ENCODE peak calls at places on chromosomes 7 and 10, in four cellular contexts. L, Z, R and G are unnamed samples.

GRCh38 chr10:119352042-119352441 is 144.7 kb downstream of the GRK5 start:
- DNase-seq in L (no peak), Z (no peak), R (no peak), G (no peak)

GRCh38 chr7:20164420-20165145 is 52.6 kb downstream of the MACC1 start:
- DNase-seq in L (no peak), Z (no peak), R (no peak), G (no peak)

GRCh38 chr7:142602756-142603155 is 146.5 kb upstream of the PRSS1 start:
- DNase-seq in L (no peak), Z (no peak), R (no peak), G (no peak)

GRCh38 chr10:85557706-85558105 is 808.9 kb downstream of the GRID1 start:
- DNase-seq in L (no peak), Z (no peak), R (no peak), G (no peak)

GRCh38 chr7:2299131-2299829 is 15.0 kb downstream of the SNX8 start:
- DNase-seq in L (no peak), Z (no peak), R (peak; percentile 66), G (no peak)

GRCh38 chr10:5615263-5615820 is 51.1 kb downstream of the ASB13 start:
- DNase-seq in L (no peak), Z (no peak), R (no peak), G (no peak)

GRCh38 chr10:6114758-6115410 is 26.1 kb downstream of the RBM17 start:
- DNase-seq in L (peak; percentile 50), Z (no peak), R (peak; percentile 67), G (no peak)

GRCh38 chr7:79320741-79321473 is 132.6 kb downstream of the MAGI2 start:
- DNase-seq in L (no peak), Z (no peak), R (no peak), G (no peak)

GRCh38 chr10:102646610-102647432 is 2.5 kb downstream of the TRIM8 start:
- DNase-seq in L (no peak), Z (no peak), R (no peak), G (peak; percentile 52)

GRCh38 chr7:155464183-155464582 is 6.3 kb downstream of the EN2 start:
- DNase-seq in L (no peak), Z (no peak), R (no peak), G (no peak)

GRCh38 chr10:43076876-43077420 is at the start of gene RET:
- DNase-seq in L (no peak), Z (peak; percentile 65), R (no peak), G (no peak)

GRCh38 chr10:19816420-19817250 is at the start of gene PLXDC2:
- DNase-seq in L (no peak), Z (peak; percentile 44), R (peak; percentile 58), G (no peak)

GRCh38 chr7:825386-825785 is 6.9 kb upstream of the SUN1 start:
- DNase-seq in L (no peak), Z (no peak), R (no peak), G (no peak)

GRCh38 chr10:86759073-86759672 is 2.8 kb downstream of the BMPR1A start:
- DNase-seq in L (no peak), Z (no peak), R (no peak), G (no peak)

GRCh38 chr7:50681451-50682045 is 101.1 kb downstream of the GRB10 start:
- DNase-seq in L (no peak), Z (no peak), R (no peak), G (no peak)

GRCh38 chr7:50596484-50596883 is 31.3 kb upstream of the DDC start:
- DNase-seq in L (no peak), Z (no peak), R (no peak), G (no peak)

GRCh38 chr10:131119626-131120355 is 191.7 kb downstream of the TCERG1L start:
- DNase-seq in L (no peak), Z (no peak), R (no peak), G (no peak)

GRCh38 chr10:3091346-3091787 is 24.0 kb downstream of the PFKP start:
- DNase-seq in L (no peak), Z (no peak), R (no peak), G (no peak)

GRCh38 chr7:831596-832291 is 532 bp upstream of the SUN1 start:
- DNase-seq in L (peak; percentile 80), Z (no peak), R (no peak), G (no peak)

GRCh38 chr10:70932415-70933196 is 44.2 kb upstream of the PCBD1 start:
- DNase-seq in L (peak; percentile 30), Z (no peak), R (no peak), G (no peak)

GRCh38 chr7:19353158-19353557 is 207.9 kb upstream of the FERD3L start:
- DNase-seq in L (no peak), Z (no peak), R (no peak), G (no peak)

GRCh38 chr7:18541189-18541870 is 45.8 kb downstream of the HDAC9 start:
- DNase-seq in L (peak; percentile 14), Z (no peak), R (no peak), G (no peak)

GRCh38 chr7:68186072-68186471 is 1189.4 kb downstream of the TYW1 start:
- DNase-seq in L (no peak), Z (no peak), R (no peak), G (no peak)

GRCh38 chr7:150420987-150421674 is 29.3 kb upstream of the GIMAP8 start:
- DNase-seq in L (peak; percentile 66), Z (peak; percentile 75), R (peak; percentile 96), G (peak; percentile 77)

GRCh38 chr7:11648104-11648503 is 183.9 kb downstream of the THSD7A start:
- DNase-seq in L (no peak), Z (no peak), R (no peak), G (no peak)

GRCh38 chr7:77326131-77326530 is 90.0 kb downstream of the GSAP start:
- DNase-seq in L (no peak), Z (no peak), R (no peak), G (no peak)

GRCh38 chr7:77258593-77258992 is 59.0 kb upstream of the FGL2 start:
- DNase-seq in L (no peak), Z (no peak), R (no peak), G (no peak)

GRCh38 chr7:151351027-151351426 is 9.4 kb downstream of the NUB1 start:
- DNase-seq in L (no peak), Z (no peak), R (peak; percentile 63), G (no peak)

GRCh38 chr7:41437257-41438196 is 265.4 kb downstream of the INHBA start:
- DNase-seq in L (no peak), Z (no peak), R (no peak), G (no peak)

GRCh38 chr10:29623797-29624196 is 11.0 kb downstream of the SVIL start:
- DNase-seq in L (no peak), Z (no peak), R (no peak), G (no peak)

GRCh38 chr10:118843647-118844265 is 89.0 kb upstream of the CACUL1 start:
- DNase-seq in L (no peak), Z (no peak), R (no peak), G (no peak)

GRCh38 chr10:101063548-101064414 is 2.0 kb downstream of the KAZALD1 start:
- DNase-seq in L (no peak), Z (no peak), R (no peak), G (no peak)
- H3K4me3 ChIP-seq in L (peak overlapping the region; percentile 82), Z (peak overlapping the region; percentile 7), R (no peak overlapping the region), G (no peak overlapping the region)

GRCh38 chr10:77635402-77636227 is 2.0 kb downstream of the KCNMA1 start:
- DNase-seq in L (no peak), Z (no peak), R (no peak), G (no peak)
- H3K4me3 ChIP-seq in L (peak overlapping the region; percentile 66), Z (no peak overlapping the region), R (peak overlapping the region; percentile 54), G (no peak overlapping the region)

GRCh38 chr7:44622342-44623151 is 16.1 kb downstream of the OGDH start:
- DNase-seq in L (no peak), Z (no peak), R (peak; percentile 63), G (no peak)
- H3K4me3 ChIP-seq in L (no peak overlapping the region), Z (no peak overlapping the region), R (no peak overlapping the region), G (no peak overlapping the region)

GRCh38 chr10:77532068-77532467 is 105.5 kb downstream of the KCNMA1 start:
- DNase-seq in L (no peak), Z (no peak), R (no peak), G (no peak)
- H3K4me3 ChIP-seq in L (no peak overlapping the region), Z (no peak overlapping the region), R (no peak overlapping the region), G (no peak overlapping the region)

GRCh38 chr10:37855691-37856090 is 1.7 kb downstream of the ZNF248 start:
- DNase-seq in L (no peak), Z (no peak), R (no peak), G (no peak)
- H3K4me3 ChIP-seq in L (peak overlapping the region; percentile 82), Z (no peak overlapping the region), R (no peak overlapping the region), G (no peak overlapping the region)

GRCh38 chr7:149284343-149284742 is 22.3 kb downstream of the ZNF783 start:
- DNase-seq in L (no peak), Z (no peak), R (peak; percentile 65), G (peak; percentile 92)
- H3K4me3 ChIP-seq in L (no peak overlapping the region), Z (peak overlapping the region; percentile 73), R (no peak overlapping the region), G (no peak overlapping the region)

DNA sequence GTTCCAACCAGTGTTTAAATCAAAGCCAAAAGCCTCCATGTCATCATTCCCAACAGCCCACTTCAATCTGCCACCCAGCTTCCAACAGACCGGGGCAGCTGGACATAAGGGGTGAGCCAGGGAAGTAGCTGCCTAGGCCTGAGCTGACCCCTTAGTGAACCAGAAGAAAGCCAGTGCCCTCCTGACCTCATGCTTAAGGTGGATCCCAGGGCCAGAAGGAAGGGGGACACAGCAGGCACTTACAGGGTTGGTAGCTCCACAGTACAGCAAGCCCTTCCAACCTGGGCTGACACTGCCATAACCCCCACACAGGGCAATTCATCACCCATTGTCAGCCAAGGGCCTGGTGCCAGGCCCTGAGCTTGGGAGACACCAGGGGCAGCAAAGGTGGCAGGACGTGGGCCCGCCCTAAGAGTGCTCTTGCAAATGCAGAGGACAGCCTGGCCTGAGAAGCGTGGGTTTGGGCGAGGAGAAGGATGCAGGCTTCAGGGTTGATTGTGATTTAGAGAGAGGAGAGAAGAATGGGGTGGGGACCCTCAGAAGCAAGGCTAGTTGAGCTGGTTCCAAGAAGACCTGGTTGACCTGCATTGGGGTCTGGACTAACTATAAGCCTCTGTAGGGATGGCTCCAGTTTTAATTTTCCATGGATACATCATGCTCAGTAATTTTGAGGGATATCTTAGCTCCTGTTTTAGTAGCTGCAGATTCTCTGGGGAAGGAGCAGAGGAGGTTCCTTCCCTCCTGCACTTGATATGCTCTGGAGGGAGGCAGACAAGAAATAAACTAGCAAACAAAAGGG is 3.1 kb upstream of the CYP26A1 start:
- DNase-seq in L (no peak), Z (no peak), R (no peak), G (no peak)
- H3K4me3 ChIP-seq in L (no peak overlapping the region), Z (no peak overlapping the region), R (no peak overlapping the region), G (no peak overlapping the region)

GRCh38 chr7:128123291-128124037 is 92.2 kb upstream of the LRRC4 start:
- DNase-seq in L (no peak), Z (peak; percentile 64), R (no peak), G (no peak)
- H3K4me3 ChIP-seq in L (no peak overlapping the region), Z (no peak overlapping the region), R (no peak overlapping the region), G (no peak overlapping the region)

GRCh38 chr7:28354601-28355062 is 57.7 kb upstream of the CREB5 start:
- DNase-seq in L (peak; percentile 98), Z (no peak), R (no peak), G (no peak)

GRCh38 chr7:28351450-28351849 is 60.9 kb upstream of the CREB5 start:
- DNase-seq in L (no peak), Z (no peak), R (no peak), G (no peak)

GRCh38 chr7:28358423-28358868 is 53.9 kb upstream of the CREB5 start:
- DNase-seq in L (peak; percentile 99), Z (no peak), R (no peak), G (no peak)

GRCh38 chr7:28356619-28357018 is 55.7 kb upstream of the CREB5 start:
- DNase-seq in L (no peak), Z (no peak), R (no peak), G (no peak)

GRCh38 chr7:28355553-28356319 is 56.6 kb upstream of the CREB5 start:
- DNase-seq in L (peak; percentile 67), Z (no peak), R (no peak), G (no peak)
- H3K4me3 ChIP-seq in L (no peak overlapping the region), Z (no peak overlapping the region), R (no peak overlapping the region), G (no peak overlapping the region)